ENCODE peak calls at places on chromosomes 3 and 15, in four cellular contexts. H is lower lobe of right lung, X is endodermal cell, N is stomach. J is an unnamed sample. For H3K4me1, the result is how much of the 10 kb centered on the place peaks cover.

GRCh38 chr3:13827699-13828098 is 52.2 kb downstream of the WNT7A start:
- DNase-seq in X (no peak), N (no peak), H (no peak), J (no peak)

GRCh38 chr3:159018341-159018740 is 216.5 kb downstream of the MFSD1 start:
- DNase-seq in N (no peak), H (no peak), X (no peak), J (no peak)

GRCh38 chr15:40054056-40054745 is 15.2 kb upstream of the SRP14 start:
- DNase-seq in X (no peak), N (no peak), H (no peak), J (no peak)

GRCh38 chr3:9168230-9168629 is 81.2 kb downstream of the SRGAP3 start:
- DNase-seq in H (no peak), N (no peak), X (peak), J (no peak)

GRCh38 chr15:68447209-68447608 is 15.2 kb upstream of the ITGA11 start:
- DNase-seq in H (no peak), X (no peak), N (no peak), J (no peak)

GRCh38 chr3:166444756-166445155 is 607.5 kb upstream of the BCHE start:
- DNase-seq in N (no peak), H (no peak), X (peak), J (no peak)

GRCh38 chr3:37471425-37471824 is 297.0 kb upstream of the LRRFIP2 start:
- DNase-seq in H (no peak), X (no peak), N (no peak), J (no peak)

GRCh38 chr3:158789592-158789991 is 12.3 kb upstream of the MFSD1 start:
- DNase-seq in H (no peak), N (no peak), X (no peak), J (no peak)

GRCh38 chr15:70210076-70210475 is 112.4 kb upstream of the TLE3 start:
- DNase-seq in H (no peak), X (peak), N (no peak), J (no peak)

GRCh38 chr3:176933704-176934103 is 263.6 kb downstream of the TBL1XR1 start:
- DNase-seq in H (no peak), N (no peak), X (no peak), J (no peak)

GRCh38 chr15:69314174-69314573 is 15.5 kb downstream of the PAQR5 start:
- DNase-seq in H (no peak), X (no peak), N (no peak), J (no peak)

GRCh38 chr3:33975463-33975862 is 177.0 kb downstream of the PDCD6IP start:
- DNase-seq in H (no peak), N (no peak), X (no peak), J (no peak)

GRCh38 chr3:87771338-87772059 is 287.3 kb downstream of the CGGBP1 start:
- DNase-seq in N (no peak), X (peak), H (no peak), J (no peak)

GRCh38 chr15:51133140-51133630 is 38.5 kb upstream of the TNFAIP8L3 start:
- DNase-seq in N (no peak), H (no peak), X (no peak), J (no peak)

GRCh38 chr15:86919581-86919980 is 839.9 kb downstream of the AGBL1 start:
- DNase-seq in H (no peak), X (no peak), N (no peak), J (no peak)

GRCh38 chr15:100642950-100643338 is 40.6 kb downstream of the ASB7 start:
- DNase-seq in N (no peak), X (no peak), H (no peak), J (no peak)

GRCh38 chr3:126912027-126912422 is 70.9 kb upstream of the PLXNA1 start:
- DNase-seq in X (no peak), H (no peak), N (no peak), J (no peak)

GRCh38 chr3:172152294-172152649 is 112.9 kb downstream of the FNDC3B start:
- DNase-seq in X (no peak), H (no peak), N (no peak), J (no peak)

GRCh38 chr3:15367059-15367458 is 34.7 kb upstream of the SH3BP5 start:
- DNase-seq in N (no peak), X (no peak), H (no peak), J (no peak)

GRCh38 chr15:25718597-25718996 is 144.5 kb downstream of the ATP10A start:
- DNase-seq in X (peak), H (no peak), N (no peak), J (no peak)

GRCh38 chr3:118782755-118783202 is 251.9 kb downstream of the IGSF11 start:
- DNase-seq in N (no peak), X (no peak), H (no peak), J (no peak)

GRCh38 chr15:64651573-64652260 is 123.7 kb downstream of the RBPMS2 start:
- DNase-seq in N (no peak), X (peak), H (no peak), J (no peak)

GRCh38 chr3:177960014-177960413 is 576.2 kb upstream of the KCNMB2 start:
- DNase-seq in X (no peak), H (no peak), N (no peak), J (no peak)

GRCh38 chr3:136617123-136617700 is 135.0 kb downstream of the STAG1 start:
- DNase-seq in H (no peak), X (no peak), N (no peak), J (no peak)

GRCh38 chr3:169665264-169666078 is 2.0 kb upstream of the MECOM start:
- DNase-seq in X (peak), N (no peak), H (no peak), J (no peak)

GRCh38 chr3:196273655-196274054 is 13.9 kb downstream of the PCYT1A start:
- DNase-seq in N (no peak), X (peak), H (no peak), J (no peak)

GRCh38 chr15:42094512-42094963 is at the start of gene PLA2G4D:
- DNase-seq in X (no peak), N (peak), H (peak), J (no peak)

GRCh38 chr3:164845739-164846138 is 232.6 kb downstream of the SI start:
- DNase-seq in X (no peak), H (no peak), N (no peak), J (no peak)

GRCh38 chr3:152222327-152222726 is 46.4 kb upstream of the MBNL1 start:
- DNase-seq in H (no peak), X (no peak), N (no peak), J (no peak)

GRCh38 chr3:10577521-10577920 is 72.1 kb upstream of the ATP2B2 start:
- DNase-seq in N (no peak), X (no peak), H (no peak), J (no peak)

GRCh38 chr15:67946701-67947100 is 106.9 kb upstream of the RNU6-1 start:
- DNase-seq in X (no peak), H (no peak), N (no peak), J (no peak)

GRCh38 chr15:85412956-85413854 is 32.8 kb downstream of the AKAP13 start:
- DNase-seq in N (peak), H (peak), X (peak), J (peak)

GRCh38 chr15:59540654-59541053 is 70.9 kb upstream of the GCNT3 start:
- DNase-seq in N (no peak), H (no peak), X (no peak), J (no peak)

GRCh38 chr15:59539799-59540198 is 71.8 kb upstream of the GCNT3 start:
- DNase-seq in N (peak), H (no peak), X (no peak), J (no peak)

GRCh38 chr15:59536553-59536952 is 75.0 kb upstream of the GCNT3 start:
- DNase-seq in H (no peak), N (peak), X (no peak), J (no peak)

GRCh38 chr15:59537384-59537783 is 74.2 kb upstream of the GCNT3 start:
- DNase-seq in H (no peak), N (no peak), X (no peak), J (no peak)

GRCh38 chr15:59538494-59538893 is 73.1 kb upstream of the GCNT3 start:
- DNase-seq in N (peak), H (no peak), X (no peak), J (no peak)
- H3K4me3 ChIP-seq in N (no peak), H (no peak), X (no peak), J (no peak)

GRCh38 chr15:52963865-52964264 is 173.7 kb upstream of the ONECUT1 start:
- DNase-seq in X (no peak), N (no peak), H (no peak), J (no peak)
- H3K4me1 ChIP-seq in X (under half), N (under half), H (under half), J (under half)

DNA sequence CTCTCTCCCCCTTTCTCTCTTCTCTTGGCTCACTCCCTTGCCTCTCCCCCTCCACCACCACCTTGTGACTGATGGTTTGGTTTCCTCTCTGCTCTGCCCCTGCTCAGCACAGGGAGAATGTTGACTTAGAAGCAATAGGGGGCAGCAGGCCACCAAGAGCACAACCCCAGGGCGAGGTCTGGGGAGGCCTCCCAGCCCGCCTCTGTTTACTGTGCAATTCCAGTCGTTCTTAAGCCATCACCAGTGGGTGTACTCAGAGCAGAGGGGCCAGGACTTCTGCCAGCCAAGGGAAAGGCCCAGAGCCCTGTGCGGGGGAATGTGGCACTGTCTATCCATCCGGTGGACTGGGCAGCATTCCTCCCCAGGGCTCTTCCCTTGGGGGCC is 5.7 kb upstream of the APEH start:
- DNase-seq in N (no peak), X (peak), H (no peak), J (no peak)
- H3K4me3 ChIP-seq in N (no peak), X (no peak), H (no peak), J (no peak)

GRCh38 chr3:48599077-48599501 is 4.0 kb upstream of the COL7A1 start:
- DNase-seq in N (no peak), H (no peak), X (no peak), J (no peak)

GRCh38 chr3:48598323-48599076 is 3.4 kb upstream of the COL7A1 start:
- DNase-seq in X (no peak), H (no peak), N (no peak), J (no peak)

GRCh38 chr3:48601622-48601994 is 6.5 kb upstream of the COL7A1 start:
- DNase-seq in H (no peak), X (no peak), N (no peak), J (no peak)

GRCh38 chr3:48600711-48601621 is 5.8 kb upstream of the COL7A1 start:
- DNase-seq in H (no peak), N (no peak), X (no peak), J (no peak)

DNA sequence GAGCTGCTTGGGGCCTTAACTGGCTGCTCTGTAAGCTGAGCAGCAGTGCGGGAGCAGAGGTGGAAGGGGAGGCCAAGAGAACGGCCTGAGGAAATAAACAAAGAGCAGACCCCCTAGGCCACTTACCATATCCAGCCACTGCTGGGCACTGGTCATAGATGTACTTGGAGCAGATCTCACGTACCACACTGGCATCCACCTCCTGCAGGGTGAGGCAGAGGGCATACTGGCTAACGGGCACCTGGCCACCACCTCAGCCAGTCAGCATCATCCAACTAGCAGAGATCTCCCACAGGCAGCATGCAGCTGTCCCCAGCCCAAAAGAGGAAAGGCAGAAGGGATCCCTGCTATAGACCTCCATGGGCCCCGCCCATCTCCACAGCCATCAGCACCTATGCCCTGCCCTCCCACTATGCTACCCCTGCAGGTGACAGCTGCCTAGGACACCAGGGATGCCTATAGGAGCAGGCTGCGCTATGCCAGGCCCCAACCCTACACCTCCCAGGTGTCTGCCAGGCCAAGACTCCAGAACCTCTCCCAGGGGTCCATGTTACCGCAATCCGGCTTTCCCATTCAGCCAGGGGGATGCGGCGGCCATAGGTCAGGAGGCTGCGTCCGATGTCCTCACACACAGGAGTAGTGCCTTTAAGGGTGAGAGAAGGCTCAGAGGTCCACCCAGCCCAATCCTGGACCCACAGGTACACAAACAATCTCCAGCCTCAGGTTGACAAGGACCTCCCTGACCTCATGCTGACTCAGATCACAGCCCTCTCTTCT is 4.6 kb upstream of the COL7A1 start:
- DNase-seq in X (no peak), N (no peak), H (no peak), J (no peak)
- H3K4me1 ChIP-seq in X (under half), N (under half), H (under half), J (under half)

GRCh38 chr3:110736332-110736731 is 335.3 kb upstream of the NECTIN3 start:
- DNase-seq in H (no peak), X (no peak), N (no peak), J (no peak)
- H3K4me3 ChIP-seq in H (no peak), X (no peak), N (no peak), J (no peak)

DNA sequence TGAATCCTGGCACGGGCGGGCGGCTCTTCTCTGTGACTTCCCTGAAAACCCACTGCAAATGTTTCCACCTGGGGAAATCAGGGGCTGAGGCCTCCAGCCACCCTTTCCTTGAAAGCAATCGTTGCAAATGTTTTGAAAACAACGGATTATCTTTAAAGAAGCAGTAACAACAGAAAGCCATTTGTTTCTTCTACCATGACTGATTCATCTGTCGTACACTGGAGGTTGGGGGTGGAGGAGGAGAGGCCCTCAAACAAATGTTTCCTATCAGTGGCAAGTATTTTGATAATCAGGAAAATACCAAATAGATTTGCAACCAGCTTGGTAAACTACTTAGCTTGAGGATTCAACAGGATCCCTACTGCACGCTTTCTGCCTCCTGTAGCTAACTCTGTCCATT is 114.9 kb downstream of the PDZRN3 start:
- DNase-seq in H (no peak), X (no peak), N (no peak), J (no peak)
- H3K4me1 ChIP-seq in H (under half), X (under half), N (under half), J (under half)

GRCh38 chr15:89208256-89208655 is 13.1 kb downstream of the RLBP1 start:
- DNase-seq in N (no peak), X (no peak), H (no peak), J (no peak)

GRCh38 chr15:89209057-89209456 is 12.3 kb downstream of the RLBP1 start:
- DNase-seq in N (no peak), X (no peak), H (no peak), J (no peak)

GRCh38 chr15:89211678-89212170 is 9.7 kb downstream of the RLBP1 start:
- DNase-seq in N (no peak), X (no peak), H (no peak), J (no peak)

GRCh38 chr15:89203705-89204273 is 17.6 kb downstream of the RLBP1 start:
- DNase-seq in H (no peak), X (no peak), N (no peak), J (no peak)

DNA sequence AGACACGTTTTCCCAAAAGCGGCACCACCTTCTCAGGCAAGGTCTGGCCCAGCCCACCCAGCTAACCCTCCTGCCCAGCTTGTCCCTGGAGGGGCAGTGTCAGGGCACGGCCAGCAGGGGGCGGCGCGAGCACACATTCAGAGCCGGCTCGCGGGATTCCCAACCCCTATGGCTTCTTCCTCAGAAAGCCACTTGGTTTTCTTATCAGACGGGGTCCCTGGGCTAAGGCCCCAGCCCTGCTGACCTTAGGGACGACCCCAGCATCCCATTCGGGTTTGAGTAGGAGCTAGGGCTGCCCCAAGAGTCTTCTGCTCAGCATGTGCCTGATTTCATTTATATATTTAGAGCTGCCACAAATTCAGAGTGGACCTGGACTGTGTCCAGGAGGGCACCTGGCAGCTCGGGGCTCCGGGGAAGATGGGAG is 14.5 kb downstream of the RLBP1 start:
- DNase-seq in X (peak), H (peak), N (peak), J (peak)
- H3K4me3 ChIP-seq in X (no peak), H (peak), N (no peak), J (no peak)

GRCh38 chr15:74405823-74406222 is 27.9 kb downstream of the SEMA7A start:
- DNase-seq in X (no peak), N (no peak), H (no peak), J (no peak)

GRCh38 chr15:74402337-74402839 is 31.4 kb downstream of the SEMA7A start:
- DNase-seq in N (no peak), H (no peak), X (no peak), J (no peak)

GRCh38 chr15:74403590-74403919 is 30.2 kb downstream of the SEMA7A start:
- DNase-seq in X (no peak), H (no peak), N (no peak), J (no peak)

GRCh38 chr15:74402873-74403589 is 30.7 kb downstream of the SEMA7A start:
- DNase-seq in N (peak), X (no peak), H (peak), J (no peak)

GRCh38 chr15:74403981-74404563 is 29.7 kb downstream of the SEMA7A start:
- DNase-seq in H (no peak), N (no peak), X (no peak), J (no peak)
- H3K4me1 ChIP-seq in H (under half), N (under half), X (under half), J (under half)

GRCh38 chr3:26624209-26624775 is 1.7 kb downstream of the LRRC3B start:
- DNase-seq in H (no peak), N (no peak), X (peak), J (no peak)

GRCh38 chr3:26621891-26622633 is 510 bp upstream of the LRRC3B start:
- DNase-seq in H (no peak), N (no peak), X (no peak), J (no peak)

GRCh38 chr3:26625187-26625586 is 2.6 kb downstream of the LRRC3B start:
- DNase-seq in N (no peak), H (no peak), X (peak), J (no peak)

GRCh38 chr3:26622634-26623408 is at the start of gene LRRC3B:
- DNase-seq in X (peak), N (no peak), H (peak), J (no peak)

DNA sequence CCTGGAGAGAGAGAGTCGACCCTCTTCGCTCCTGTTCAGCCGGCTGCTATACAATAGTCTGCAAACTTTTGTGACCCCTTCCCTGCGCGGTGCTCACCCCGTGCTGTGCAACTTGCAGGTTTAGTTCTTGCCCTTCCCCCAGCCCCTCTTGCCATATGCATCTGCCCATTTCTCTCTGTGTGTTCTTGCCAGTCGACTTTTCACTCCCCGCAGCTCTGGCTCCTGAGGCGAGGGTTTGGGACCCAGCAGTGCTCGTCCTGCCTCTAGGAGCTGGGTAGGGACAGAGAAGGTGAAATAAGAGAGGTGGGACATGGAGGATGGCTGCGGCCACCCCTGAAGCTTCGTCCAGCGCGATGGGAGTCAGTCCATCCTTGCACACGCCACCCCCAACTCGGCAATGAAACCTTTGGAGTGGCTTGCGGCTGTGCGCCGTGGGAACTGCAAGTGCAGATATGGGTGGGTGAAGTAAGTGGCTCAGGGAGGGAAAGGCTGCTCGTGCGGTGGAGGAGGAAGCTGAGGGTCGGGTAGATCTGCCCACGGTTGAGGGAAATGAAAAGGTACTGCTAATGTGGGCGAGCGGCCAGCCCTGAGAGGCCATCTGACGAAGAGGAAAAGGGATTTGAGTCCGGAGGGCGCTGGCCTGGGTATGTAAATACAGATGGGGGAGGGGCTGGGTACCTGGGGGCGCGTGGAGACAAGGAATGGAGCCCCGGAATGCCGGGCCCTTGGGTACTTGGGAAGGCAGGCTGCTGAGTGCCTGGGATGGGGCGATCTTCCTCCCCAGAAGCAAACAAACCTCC is 1.0 kb downstream of the LRRC3B start:
- DNase-seq in N (no peak), X (peak), H (peak), J (no peak)
- H3K4me3 ChIP-seq in N (peak), X (peak), H (peak), J (peak)

J was measured in iPS DF 6.9.